ENCODE peak calls at places on chromosomes 6 and 20, in four cellular contexts. Q is H1, H is HepG2, X is GM12878. I is an unnamed sample.
A peak's percentile ranks its signal among the peaks of the same experiment; 100 is the strongest.

GRCh38 chr6:43817192-43817591 is 47.2 kb downstream of the VEGFA start:
- DNase-seq in X (no peak), Q (peak; percentile 27), H (peak; percentile 72), I (peak; percentile 69)

GRCh38 chr6:160086754-160087153 is 34.9 kb upstream of the SLC22A1 start:
- DNase-seq in Q (no peak), H (no peak), X (no peak), I (no peak)

GRCh38 chr6:27479319-27480182 is 6.6 kb upstream of the ZNF184 start:
- DNase-seq in Q (no peak), H (peak; percentile 85), X (peak; percentile 97), I (peak; percentile 71)

GRCh38 chr20:31684153-31685003 is 38.3 kb downstream of the BCL2L1 start:
- DNase-seq in X (no peak), H (no peak), Q (no peak), I (no peak)

GRCh38 chr20:51767018-51767866 is 948 bp downstream of the ATP9A start:
- DNase-seq in X (no peak), H (peak; percentile 83), Q (peak; percentile 67), I (peak; percentile 38)

GRCh38 chr20:45823949-45824835 is 2.9 kb downstream of the TNNC2 start:
- DNase-seq in X (no peak), Q (peak; percentile 53), H (peak; percentile 51), I (no peak)

GRCh38 chr6:49868951-49869529 is 2.7 kb upstream of the CRISP1 start:
- DNase-seq in Q (no peak), H (no peak), X (no peak), I (no peak)

GRCh38 chr6:139099984-139100383 is 34.9 kb upstream of the HECA start:
- DNase-seq in Q (no peak), X (peak; percentile 57), H (no peak), I (no peak)

GRCh38 chr6:159117031-159117430 is 52.2 kb upstream of the FNDC1 start:
- DNase-seq in Q (no peak), X (no peak), H (no peak), I (no peak)

GRCh38 chr6:135540207-135540877 is 42.8 kb upstream of the AHI1 start:
- DNase-seq in X (no peak), Q (no peak), H (no peak), I (no peak)

GRCh38 chr20:62808211-62808865 is 3.7 kb downstream of the OGFR start:
- DNase-seq in Q (no peak), H (peak; percentile 66), X (no peak), I (peak; percentile 66)

GRCh38 chr20:49187330-49188100 is 619 bp downstream of the STAU1 start:
- DNase-seq in Q (no peak), X (no peak), H (no peak), I (no peak)

DNA sequence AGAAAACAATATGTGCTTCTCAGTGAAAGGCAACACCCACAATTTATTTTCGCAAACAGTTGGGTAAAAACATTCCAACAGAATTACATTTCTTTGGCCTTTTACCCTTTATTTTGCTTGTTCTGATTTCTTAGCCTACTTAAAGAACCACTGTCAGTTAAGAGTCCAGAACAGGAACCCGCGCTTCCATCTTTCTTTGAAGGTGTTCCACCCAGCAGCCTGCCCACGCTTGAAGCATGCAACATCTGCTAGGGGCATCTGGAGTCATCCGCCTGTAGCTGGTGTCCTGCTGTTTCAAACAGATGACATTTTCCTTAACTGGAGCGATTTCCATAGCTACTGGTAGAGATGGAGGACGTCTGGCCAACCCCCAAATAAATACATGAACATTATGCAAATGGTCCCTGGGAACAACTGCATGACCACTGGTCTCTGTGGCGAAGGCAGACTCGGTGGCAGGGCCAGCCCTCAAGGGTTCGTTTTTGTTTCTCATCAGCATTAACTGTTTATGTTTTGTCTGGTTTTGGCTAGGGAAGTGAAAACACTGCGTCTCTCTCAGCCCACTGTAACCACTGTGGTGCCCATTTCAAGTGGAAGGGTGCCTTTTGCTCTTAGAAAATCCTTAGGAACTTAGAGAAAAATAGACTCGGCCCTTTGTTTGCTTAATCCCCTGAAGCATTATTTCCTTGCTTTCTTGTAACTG is 51.6 kb downstream of the LAMA4 start:
- DNase-seq in X (peak; percentile 7), H (no peak), Q (no peak), I (no peak)
- TF ChIP-seq CHD2 in X (no peak), H (no peak), Q (no peak), I (no peak)

DNA sequence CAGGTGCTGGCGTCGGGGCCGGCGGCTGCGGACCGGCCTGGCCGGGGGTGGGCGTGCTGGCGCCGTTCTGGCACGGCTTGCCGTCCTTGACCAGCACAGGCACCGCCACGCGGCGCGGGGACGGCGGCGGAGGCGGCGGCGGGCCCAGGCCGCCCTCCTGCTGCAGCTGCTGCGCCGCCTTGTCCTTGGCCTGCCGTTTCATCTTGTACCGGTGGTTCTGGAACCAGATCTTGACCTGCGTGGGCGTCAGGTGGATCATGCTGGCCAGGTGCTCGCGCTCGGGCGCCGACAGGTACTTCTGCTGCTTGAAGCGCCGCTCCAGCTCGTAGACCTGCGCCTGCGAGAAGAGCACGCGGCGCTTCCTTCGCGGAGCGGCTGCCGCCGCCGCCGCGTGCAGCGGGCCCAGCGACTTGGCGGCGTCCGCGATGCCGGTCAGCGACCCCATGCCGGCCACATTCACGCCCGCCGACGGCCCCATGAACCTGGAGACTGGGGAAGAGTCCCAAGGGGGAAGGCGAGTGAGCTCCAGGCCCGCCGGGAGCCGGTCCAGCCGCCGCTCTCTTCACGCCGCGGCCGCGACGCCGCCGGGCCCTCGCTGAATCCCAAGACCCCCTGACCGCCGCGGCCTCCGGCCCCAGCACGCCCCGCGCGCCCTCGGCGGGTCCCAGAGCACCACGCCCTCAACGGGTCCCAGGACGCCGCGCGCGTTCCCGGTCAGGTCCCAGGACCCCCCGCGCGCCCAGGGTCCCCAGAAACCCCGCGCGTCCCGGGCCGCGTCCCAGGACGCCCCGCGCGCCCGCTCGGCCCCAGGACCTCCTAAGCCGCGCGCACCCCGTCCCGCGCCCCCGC is 1.1 kb downstream of the NKX2-4 start:
- DNase-seq in H (no peak), Q (no peak), X (no peak), I (no peak)
- TF ChIP-seq CREB1 in H (no peak), Q (no peak), X (no peak), I (no peak)

GRCh38 chr6:167733740-167734661 is 92.7 kb upstream of the AFDN start:
- DNase-seq in X (no peak), H (peak; percentile 99), Q (no peak), I (no peak)
- TF ChIP-seq CHD2 in X (no peak), H (no peak), Q (no peak), I (no peak)

GRCh38 chr6:116877743-116878142 is 701 bp downstream of the RFX6 start:
- DNase-seq in X (no peak), H (no peak), Q (no peak), I (no peak)
- TF ChIP-seq CREB1 in X (no peak), H (no peak), Q (no peak), I (no peak)

DNA sequence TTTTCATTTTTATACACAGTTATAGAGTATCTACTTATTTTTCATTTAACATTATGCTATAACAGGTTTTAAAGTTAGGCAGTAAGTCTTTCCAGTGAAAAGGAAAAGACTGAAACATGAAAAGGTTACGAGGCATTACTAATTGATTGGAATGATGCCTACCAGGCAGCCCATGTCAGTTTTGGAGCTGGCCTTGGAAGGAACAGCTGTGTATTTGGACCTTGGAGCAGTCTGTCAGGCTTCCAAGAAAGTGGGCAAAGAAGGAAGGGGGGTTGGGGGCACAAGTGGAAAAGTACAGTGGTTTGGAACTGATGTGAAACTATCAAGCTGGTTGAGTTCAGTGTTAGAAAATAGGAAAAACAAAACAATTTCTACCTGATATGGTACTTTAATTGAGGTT is 41.7 kb downstream of the SLC16A10 start:
- DNase-seq in Q (no peak), X (no peak), H (peak; percentile 24), I (no peak)
- TF ChIP-seq CHD2 in Q (no peak), X (no peak), H (no peak), I (no peak)

I was measured in K562.